ENCODE peak calls at places on chromosomes 6 and 20, in five cellular contexts. N, K, H, I and O are unnamed samples.
A peak's percentile ranks its signal among the peaks of the same experiment; 100 is the strongest.

GRCh38 chr20:63969851-63970713 is at the start of gene ZNF512B:
- DNase-seq in I (no peak), H (peak; percentile 72), N (peak; percentile 79), K (peak; percentile 72), O (peak; percentile 79)

GRCh38 chr6:2630891-2631458 is 119.7 kb downstream of the MYLK4 start:
- DNase-seq in H (peak; percentile 16), I (peak; percentile 96), K (no peak), N (no peak), O (no peak)

GRCh38 chr20:58112017-58112781 is 116.3 kb downstream of the ANKRD60 start:
- DNase-seq in K (no peak), I (no peak), H (no peak), N (no peak), O (no peak)

GRCh38 chr6:1586256-1586655 is 23.5 kb upstream of the FOXC1 start:
- DNase-seq in K (no peak), H (no peak), I (no peak), N (no peak), O (no peak)

GRCh38 chr6:131764350-131764749 is 43.5 kb upstream of the ENPP1 start:
- DNase-seq in N (no peak), H (no peak), K (no peak), I (no peak), O (no peak)

GRCh38 chr6:169837529-169838250 is 86.3 kb downstream of the ERMARD start:
- DNase-seq in H (no peak), I (no peak), N (no peak), K (no peak), O (peak; percentile 29)

GRCh38 chr20:8664778-8665177 is 404.1 kb upstream of the PLCB4 start:
- DNase-seq in H (peak; percentile 35), N (peak; percentile 32), K (no peak), I (peak; percentile 2), O (no peak)

GRCh38 chr6:114049367-114049966 is 78.5 kb upstream of the HDAC2 start:
- DNase-seq in I (peak; percentile 8), H (peak; percentile 53), K (no peak), N (no peak), O (no peak)

GRCh38 chr6:101226677-101227135 is 166.8 kb upstream of the GRIK2 start:
- DNase-seq in K (no peak), I (peak; percentile 32), N (peak; percentile 72), H (peak; percentile 91), O (peak; percentile 39)

GRCh38 chr6:101668496-101668895 is 275.0 kb downstream of the GRIK2 start:
- DNase-seq in N (no peak), K (no peak), H (no peak), I (no peak), O (no peak)

GRCh38 chr6:38375341-38375740 is 264.4 kb downstream of the BTBD9 start:
- DNase-seq in N (no peak), I (no peak), H (no peak), K (no peak), O (no peak)

DNA sequence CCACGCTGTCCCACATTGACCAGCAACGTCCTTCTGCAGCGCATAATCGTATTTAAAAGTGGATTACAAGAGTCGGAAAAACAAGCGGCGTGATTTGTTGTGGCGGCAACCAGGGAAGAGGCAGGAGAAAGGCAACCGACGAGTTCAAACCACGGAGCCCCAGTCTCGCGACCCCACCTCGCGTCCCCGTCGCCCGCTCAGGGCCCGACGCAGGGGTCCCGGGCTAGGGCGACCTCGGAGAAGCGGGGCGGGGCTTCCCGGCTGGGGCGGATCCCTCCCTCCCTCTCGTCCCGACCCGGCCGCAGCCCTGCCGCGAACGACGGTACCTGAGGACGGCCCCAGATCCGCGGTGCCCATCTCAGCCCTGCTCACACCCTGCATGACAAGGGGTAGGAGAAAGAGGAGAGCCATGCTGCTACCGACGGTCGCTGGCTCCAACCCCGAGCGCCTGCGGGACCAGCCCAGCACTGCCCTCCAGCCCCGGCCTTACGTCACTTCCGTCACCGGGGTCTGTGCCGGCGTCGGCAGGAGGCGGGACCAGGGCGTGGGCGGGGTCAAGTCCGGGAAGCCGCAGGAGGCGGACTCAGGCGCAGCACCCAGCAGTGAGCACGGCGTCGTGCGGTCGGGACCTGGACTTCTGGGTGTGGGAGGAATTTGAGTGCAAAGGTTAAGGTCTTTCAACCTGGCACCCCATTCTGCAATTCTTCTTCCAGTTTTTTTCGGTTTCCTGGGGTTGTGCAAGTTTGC is at the start of gene IFNGR1:
- DNase-seq in I (peak; percentile 84), K (peak; percentile 98), H (peak; percentile 96), N (peak; percentile 93), O (peak; percentile 100)
- H3K4me1 ChIP-seq in I (peaks cover 11% of the 10 kb centered on the region), K (peaks cover 71% of the 10 kb centered on the region), H (peaks cover 4% of the 10 kb centered on the region), N (peaks cover 9% of the 10 kb centered on the region), O (peaks cover 14% of the 10 kb centered on the region)

GRCh38 chr20:62356948-62357667 is 10.0 kb downstream of the LAMA5 start:
- DNase-seq in N (no peak), K (peak; percentile 89), I (no peak), H (no peak), O (peak; percentile 87)
- H3K4me1 ChIP-seq in N (peaks cover 50% of the 10 kb centered on the region), K (peaks cover 55% of the 10 kb centered on the region), I (peaks cover 60% of the 10 kb centered on the region), H (peaks cover 14% of the 10 kb centered on the region), O (peaks cover 18% of the 10 kb centered on the region)

GRCh38 chr20:31700747-31701146 is 21.9 kb downstream of the BCL2L1 start:
- DNase-seq in I (no peak), N (no peak), K (peak; percentile 42), H (no peak), O (no peak)

GRCh38 chr20:31699801-31700728 is 22.6 kb downstream of the BCL2L1 start:
- DNase-seq in I (no peak), N (no peak), H (no peak), K (no peak), O (no peak)

GRCh38 chr20:31695849-31696804 is 26.5 kb downstream of the BCL2L1 start:
- DNase-seq in K (peak; percentile 74), N (no peak), I (peak; percentile 84), H (no peak), O (no peak)

GRCh38 chr20:31698803-31699718 is 23.6 kb downstream of the BCL2L1 start:
- DNase-seq in K (peak; percentile 77), H (peak; percentile 86), N (no peak), I (peak; percentile 44), O (no peak)

GRCh38 chr20:31698243-31698802 is 24.3 kb downstream of the BCL2L1 start:
- DNase-seq in I (no peak), H (no peak), N (no peak), K (no peak), O (no peak)
- H3K4me1 ChIP-seq in I (peaks cover 84% of the 10 kb centered on the region), H (peaks cover 9% of the 10 kb centered on the region), N (peaks cover 17% of the 10 kb centered on the region), K (peaks cover 57% of the 10 kb centered on the region), O (peaks cover 31% of the 10 kb centered on the region)

GRCh38 chr20:19764207-19764606 is 6.1 kb downstream of the RIN2 start:
- DNase-seq in I (no peak), H (no peak), K (no peak), N (no peak), O (no peak)
- H3K4me1 ChIP-seq in I (no peaks in the 10 kb centered on the region), H (no peaks in the 10 kb centered on the region), K (peaks cover 14% of the 10 kb centered on the region), N (no peaks in the 10 kb centered on the region), O (peaks cover 13% of the 10 kb centered on the region)

GRCh38 chr20:25032478-25033183 is 25.3 kb downstream of the ACSS1 start:
- DNase-seq in H (peak; percentile 6), N (peak; percentile 36), K (no peak), I (no peak), O (peak; percentile 87)
- H3K4me1 ChIP-seq in H (no peaks in the 10 kb centered on the region), N (peaks cover 7% of the 10 kb centered on the region), K (peaks cover 35% of the 10 kb centered on the region), I (no peaks in the 10 kb centered on the region), O (peaks cover 23% of the 10 kb centered on the region)

GRCh38 chr20:1335961-1336698 is 7.2 kb upstream of the SDCBP2 start:
- DNase-seq in N (no peak), K (no peak), H (no peak), I (no peak), O (no peak)
- H3K4me1 ChIP-seq in N (no peaks in the 10 kb centered on the region), K (peaks cover 18% of the 10 kb centered on the region), H (no peaks in the 10 kb centered on the region), I (no peaks in the 10 kb centered on the region), O (peaks cover 14% of the 10 kb centered on the region)

GRCh38 chr20:49646528-49646927 is 67.2 kb downstream of the B4GALT5 start:
- DNase-seq in I (no peak), K (no peak), N (no peak), H (no peak), O (no peak)
- H3K4me1 ChIP-seq in I (no peaks in the 10 kb centered on the region), K (peaks cover 13% of the 10 kb centered on the region), N (peaks cover 16% of the 10 kb centered on the region), H (no peaks in the 10 kb centered on the region), O (no peaks in the 10 kb centered on the region)

DNA sequence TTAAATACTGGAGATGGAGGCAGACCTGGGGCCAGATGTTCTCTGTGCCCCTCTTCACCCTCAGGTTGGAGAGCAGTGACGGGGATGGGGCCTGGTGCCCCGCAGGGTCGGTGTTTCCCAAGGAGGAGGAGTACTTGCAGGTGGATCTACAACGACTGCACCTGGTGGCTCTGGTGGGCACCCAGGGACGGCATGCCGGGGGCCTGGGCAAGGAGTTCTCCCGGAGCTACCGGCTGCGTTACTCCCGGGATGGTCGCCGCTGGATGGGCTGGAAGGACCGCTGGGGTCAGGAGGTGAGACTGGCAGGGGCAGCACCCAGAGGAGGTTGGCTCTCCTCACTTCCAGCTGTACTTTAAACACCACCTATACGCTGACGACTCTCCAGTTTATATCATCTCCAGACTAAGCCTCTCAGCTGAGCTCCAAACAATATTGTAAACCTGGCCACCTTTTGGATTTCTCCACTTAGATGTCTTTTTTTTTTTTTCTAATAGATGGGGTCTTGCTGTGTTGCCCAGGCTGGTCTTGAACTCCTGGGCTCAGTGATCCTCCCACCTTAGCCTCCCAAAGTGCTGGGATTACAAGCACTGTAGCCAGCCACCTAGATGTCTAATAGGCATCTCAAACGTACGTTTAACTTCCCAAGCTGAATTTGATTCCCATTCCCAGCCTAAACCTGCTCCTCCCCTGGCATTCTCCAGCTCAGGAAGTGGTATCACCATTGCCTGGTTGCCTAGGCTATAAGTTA is 5.0 kb downstream of the DDR1 start:
- DNase-seq in I (no peak), H (no peak), N (no peak), K (no peak), O (no peak)
- H3K4me1 ChIP-seq in I (peaks cover 31% of the 10 kb centered on the region), H (peaks cover 11% of the 10 kb centered on the region), N (peaks cover 52% of the 10 kb centered on the region), K (peaks cover 28% of the 10 kb centered on the region), O (peaks cover 15% of the 10 kb centered on the region)

GRCh38 chr6:89145461-89145961 is 344 bp upstream of the PM20D2 start:
- DNase-seq in N (peak; percentile 2), K (no peak), H (peak; percentile 8), I (no peak), O (no peak)
- H3K4me1 ChIP-seq in N (peaks cover 15% of the 10 kb centered on the region), K (peaks cover 6% of the 10 kb centered on the region), H (no peaks in the 10 kb centered on the region), I (peaks cover 18% of the 10 kb centered on the region), O (no peaks in the 10 kb centered on the region)

DNA sequence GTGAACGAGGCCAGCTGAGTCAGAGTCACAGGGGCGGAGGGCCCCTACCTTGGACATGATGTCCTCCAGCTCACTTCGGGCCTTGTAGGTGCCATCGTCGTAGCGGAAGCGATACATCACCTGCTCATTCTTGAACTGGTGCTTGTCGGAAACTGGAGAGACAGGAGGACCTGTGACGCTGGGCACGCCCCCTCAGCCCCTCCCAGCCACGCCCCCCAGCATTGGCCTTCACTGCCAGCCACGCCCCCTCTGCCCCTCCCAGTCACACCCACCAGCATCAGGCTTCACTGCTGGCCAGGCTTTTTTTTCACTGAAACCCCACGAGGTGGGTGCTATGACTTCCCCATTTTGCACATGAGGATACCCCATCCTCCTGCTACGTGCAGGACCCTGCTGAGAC is 148.2 kb downstream of the PREX1 start:
- DNase-seq in N (peak; percentile 19), K (no peak), I (peak; percentile 45), H (peak; percentile 59), O (peak; percentile 45)
- H3K4me1 ChIP-seq in N (peaks cover 26% of the 10 kb centered on the region), K (peaks cover 49% of the 10 kb centered on the region), I (peaks cover 16% of the 10 kb centered on the region), H (peaks cover 6% of the 10 kb centered on the region), O (peaks cover 19% of the 10 kb centered on the region)